ENCODE peak calls at places on chromosomes 7 and 10, in seven cellular contexts. G is PC-9, F is ovary, T is WERI-Rb-1, R is breast epithelium, S is pancreas, U is psoas muscle. I is an unnamed sample.

GRCh38 chr10:71589617-71590551 is 129.7 kb downstream of the C10orf105 start:
- DNase-seq in G (no peak), F (no peak), T (no peak), R (no peak), S (no peak), U (no peak), I (no peak)

GRCh38 chr10:21487416-21488180 is 37.9 kb downstream of the SKIDA1 start:
- DNase-seq in G (no peak), F (no peak), T (peak; percentile 29), R (no peak), S (no peak), U (no peak), I (no peak)

GRCh38 chr10:124223711-124224085 is 130.3 kb upstream of the CHST15 start:
- DNase-seq in G (no peak), F (no peak), T (no peak), R (no peak), S (no peak), U (peak; percentile 11), I (no peak)

GRCh38 chr10:27844223-27844622 is 98.6 kb upstream of the MKX start:
- DNase-seq in G (no peak), F (no peak), T (no peak), R (no peak), S (no peak), U (no peak), I (no peak)

GRCh38 chr10:133299738-133300137 is 8.9 kb downstream of the TUBGCP2 start:
- DNase-seq in G (no peak), F (no peak), T (no peak), R (no peak), S (no peak), U (no peak), I (no peak)

GRCh38 chr10:44963772-44964633 is 4.4 kb downstream of the RASSF4 start:
- DNase-seq in G (no peak), F (peak; percentile 10), T (peak; percentile 90), R (no peak), S (peak; percentile 83), U (peak; percentile 95), I (peak; percentile 94)

GRCh38 chr10:22611425-22612111 is 102.8 kb downstream of the PIP4K2A start:
- DNase-seq in G (no peak), F (no peak), T (no peak), R (no peak), S (no peak), U (no peak), I (no peak)

GRCh38 chr7:32586291-32587221 is 91.3 kb downstream of the AVL9 start:
- DNase-seq in G (no peak), F (no peak), T (no peak), R (no peak), S (no peak), U (no peak), I (peak; percentile 74)

GRCh38 chr7:16916111-16916639 is 34.4 kb upstream of the AGR3 start:
- DNase-seq in G (peak; percentile 89), F (no peak), T (no peak), R (no peak), S (no peak), U (no peak), I (no peak)

GRCh38 chr7:98394377-98394836 is 6.5 kb downstream of the BAIAP2L1 start:
- DNase-seq in G (no peak), F (no peak), T (no peak), R (no peak), S (no peak), U (no peak), I (no peak)

GRCh38 chr10:124306922-124307371 is 111.8 kb downstream of the OAT start:
- DNase-seq in G (no peak), F (no peak), T (no peak), R (no peak), S (no peak), U (no peak), I (no peak)

GRCh38 chr10:29011511-29011910 is 277.4 kb upstream of the LYZL1 start:
- DNase-seq in G (no peak), F (no peak), T (no peak), R (no peak), S (no peak), U (no peak), I (no peak)

GRCh38 chr7:156160811-156161210 is 348.5 kb upstream of the SHH start:
- DNase-seq in G (no peak), F (no peak), T (no peak), R (no peak), S (no peak), U (no peak), I (no peak)

GRCh38 chr10:91190388-91190870 is 30.0 kb upstream of the PCGF5 start:
- DNase-seq in G (no peak), F (no peak), T (no peak), R (no peak), S (no peak), U (no peak), I (no peak)
- H3K27ac ChIP-seq in G (no peak overlapping the region), F (no peak overlapping the region), T (no peak overlapping the region), R (no peak overlapping the region), S (no peak overlapping the region), U (peak overlapping the region; percentile 41), I (peak overlapping the region; percentile 41)

GRCh38 chr7:44937426-44937825 is 41.4 kb downstream of the MYO1G start:
- DNase-seq in G (no peak), F (no peak), T (no peak), R (no peak), S (no peak), U (no peak), I (no peak)
- TF ChIP-seq CTCF in G (no peak), F (no peak), T (no peak), R (no peak), S (no peak), U (no peak), I (no peak)

DNA sequence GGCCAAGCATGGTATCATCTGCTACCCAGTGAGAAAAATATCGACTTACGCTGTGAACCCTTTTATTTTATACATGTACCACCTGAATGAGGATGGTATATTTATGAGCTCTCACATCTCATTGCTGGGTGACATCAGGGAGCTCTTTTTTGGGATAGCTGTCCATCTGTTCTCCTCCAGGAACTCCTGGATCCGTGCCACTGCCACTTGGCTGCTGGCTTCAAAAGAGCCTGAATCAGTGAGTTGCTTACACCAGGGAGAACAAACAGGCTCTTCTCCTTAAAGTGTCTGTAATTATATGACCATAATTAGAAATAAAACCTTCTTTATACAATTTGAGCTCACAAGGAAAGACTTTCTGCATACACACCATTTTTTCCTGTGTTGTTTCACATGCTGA is 106.2 kb downstream of the KAT6B start:
- DNase-seq in G (no peak), F (peak; percentile 58), T (no peak), R (no peak), S (peak; percentile 46), U (peak; percentile 89), I (peak; percentile 58)
- H3K27ac ChIP-seq in G (no peak overlapping the region), F (no peak overlapping the region), T (no peak overlapping the region), R (peak overlapping the region; percentile 31), S (no peak overlapping the region), U (no peak overlapping the region), I (peak overlapping the region; percentile 4)

GRCh38 chr7:1140481-1141104 is 19.4 kb downstream of the ZFAND2A start:
- DNase-seq in G (no peak), F (no peak), T (no peak), R (peak; percentile 24), S (no peak), U (no peak), I (no peak)

GRCh38 chr7:1142051-1142635 is 17.9 kb downstream of the ZFAND2A start:
- DNase-seq in G (no peak), F (no peak), T (no peak), R (peak; percentile 33), S (no peak), U (no peak), I (peak; percentile 6)

GRCh38 chr7:1149351-1149794 is 10.6 kb downstream of the ZFAND2A start:
- DNase-seq in G (no peak), F (no peak), T (no peak), R (no peak), S (no peak), U (peak; percentile 32), I (no peak)

GRCh38 chr7:1141651-1142050 is 18.3 kb downstream of the ZFAND2A start:
- DNase-seq in G (no peak), F (no peak), T (peak; percentile 27), R (no peak), S (no peak), U (no peak), I (no peak)

GRCh38 chr7:1144269-1144771 is 15.7 kb downstream of the ZFAND2A start:
- DNase-seq in G (no peak), F (no peak), T (no peak), R (no peak), S (no peak), U (peak; percentile 50), I (peak; percentile 56)
- TF ChIP-seq CTCF in G (no peak), F (no peak), T (peak; percentile 30), R (peak; percentile 29), S (peak; percentile 15), U (peak; percentile 31), I (peak; percentile 35)